ENCODE peak calls at places on chromosomes 7 and 10, in five cellular contexts. W, P, H, N and B are unnamed samples.

GRCh38 chr7:54879776-54880175 is 120.8 kb upstream of the SEC61G start:
- ATAC-seq in N (no peak), P (no peak), H (peak; percentile 83), W (no peak), B (no peak)

GRCh38 chr10:111511751-111512150 is 434.9 kb downstream of the ADRA2A start:
- ATAC-seq in N (no peak), W (no peak), P (no peak), H (no peak), B (peak; percentile 16)

GRCh38 chr10:133178357-133179127 is 18.5 kb downstream of the KNDC1 start:
- ATAC-seq in N (no peak), W (no peak), P (no peak), H (no peak), B (no peak)

GRCh38 chr10:122702271-122702670 is 2.6 kb upstream of the C10orf120 start:
- ATAC-seq in H (no peak), N (no peak), W (no peak), P (no peak), B (no peak)

GRCh38 chr7:8044761-8045430 is 76.3 kb downstream of the GLCCI1 start:
- ATAC-seq in W (no peak), H (no peak), N (no peak), P (peak; percentile 58), B (no peak)

GRCh38 chr10:18312385-18313145 is 172.3 kb downstream of the CACNB2 start:
- ATAC-seq in H (peak; percentile 77), P (no peak), W (no peak), N (no peak), B (peak; percentile 45)

GRCh38 chr10:72255977-72256729 is 17.6 kb upstream of the DDIT4 start:
- ATAC-seq in P (no peak), W (no peak), N (no peak), H (no peak), B (no peak)

GRCh38 chr7:353746-354325 is 63.9 kb downstream of the FOXL3 start:
- ATAC-seq in P (no peak), N (no peak), W (no peak), H (no peak), B (no peak)

GRCh38 chr10:116216676-116217075 is 56.3 kb downstream of the GFRA1 start:
- ATAC-seq in P (no peak), H (no peak), W (no peak), N (no peak), B (no peak)

GRCh38 chr7:140646931-140647647 is 6.5 kb upstream of the DENND2A start:
- ATAC-seq in P (peak; percentile 88), H (peak; percentile 71), N (peak; percentile 98), W (peak; percentile 98), B (peak; percentile 93)

GRCh38 chr7:143395187-143396149 is 13.2 kb downstream of the EPHA1 start:
- ATAC-seq in N (no peak), P (no peak), H (peak; percentile 35), W (peak; percentile 50), B (no peak)

GRCh38 chr7:21704362-21704761 is 161.5 kb downstream of the DNAH11 start:
- ATAC-seq in H (no peak), W (no peak), P (no peak), N (no peak), B (no peak)

GRCh38 chr10:62732841-62733653 is 71.5 kb upstream of the ADO start:
- ATAC-seq in H (peak; percentile 33), P (peak; percentile 90), W (peak; percentile 88), N (peak; percentile 90), B (peak; percentile 92)

GRCh38 chr7:26937956-26938623 is 73.7 kb upstream of the SKAP2 start:
- ATAC-seq in N (no peak), P (no peak), H (no peak), W (no peak), B (no peak)